ENCODE peak calls at places on chromosomes 5 and 9, in seven cellular contexts. E is fibroblast of mammary gland; Z is gastrocnemius medialis; Y is breast epithelium; N is heart right ventricle; K is activated CD8-positive, alpha-beta T cell treated with anti-CD3 and anti-CD28 coated beads for 36 hours; G is Peyer's patch. S is an unnamed sample.

GRCh38 chr5:14105717-14106435 is 37.3 kb upstream of the TRIO start:
- DNase-seq in E (peak), K (no peak), N (no peak), Y (no peak), G (no peak), Z (no peak), S (no peak)

GRCh38 chr5:124079062-124079461 is 567.1 kb downstream of the CSNK1G3 start:
- DNase-seq in E (peak), K (no peak), Y (no peak), N (no peak), G (no peak), Z (no peak), S (no peak)

GRCh38 chr5:105392122-105392709 is 1829.6 kb upstream of the NUDT12 start:
- DNase-seq in G (no peak), K (no peak), Z (no peak), E (no peak), N (no peak), Y (no peak), S (no peak)

GRCh38 chr9:133340256-133340655 is 4.3 kb upstream of the SURF6 start:
- DNase-seq in K (no peak), E (no peak), G (no peak), N (no peak), Y (no peak), Z (no peak), S (no peak)

GRCh38 chr5:146588331-146588730 is 72.3 kb upstream of the GPR151 start:
- DNase-seq in K (no peak), E (peak), N (no peak), Z (no peak), G (no peak), Y (no peak), S (no peak)

GRCh38 chr5:110463116-110463515 is 263.4 kb downstream of the TMEM232 start:
- DNase-seq in Y (no peak), G (no peak), E (no peak), Z (no peak), N (no peak), K (no peak), S (no peak)

GRCh38 chr5:134365604-134366003 is 1.4 kb downstream of the CDKL3 start:
- DNase-seq in Z (no peak), K (no peak), G (no peak), Y (no peak), N (no peak), E (no peak), S (no peak)

GRCh38 chr9:131642496-131643083 is 97.3 kb downstream of the PRRT1B start:
- DNase-seq in E (no peak), K (peak), G (no peak), Y (no peak), N (no peak), Z (no peak), S (no peak)

GRCh38 chr9:83707518-83707767 is 315 bp downstream of the UBQLN1 start:
- DNase-seq in Z (no peak), Y (no peak), N (no peak), G (no peak), K (peak), E (no peak), S (no peak)

GRCh38 chr9:27194401-27195091 is 85.5 kb downstream of the TEK start:
- DNase-seq in E (peak), N (no peak), Z (no peak), G (no peak), Y (no peak), K (no peak), S (no peak)

GRCh38 chr9:113548221-113549041 is 84.9 kb downstream of the RGS3 start:
- DNase-seq in Y (no peak), K (peak), N (peak), Z (peak), G (no peak), E (no peak), S (no peak)

GRCh38 chr9:98709968-98710965 is 1.5 kb upstream of the GABBR2 start:
- DNase-seq in Z (no peak), K (no peak), E (peak), Y (no peak), N (no peak), G (no peak), S (no peak)

GRCh38 chr9:96139592-96140251 is 162.3 kb downstream of the HSD17B3 start:
- DNase-seq in N (no peak), K (no peak), Y (no peak), Z (peak), G (no peak), E (peak), S (no peak)

GRCh38 chr5:175712681-175713085 is 54.8 kb downstream of the HRH2 start:
- DNase-seq in E (no peak), G (peak), N (no peak), Z (no peak), K (no peak), Y (no peak), S (no peak)

GRCh38 chr5:96968074-96968473 is 32.2 kb downstream of the LNPEP start:
- DNase-seq in K (no peak), Z (no peak), Y (no peak), G (no peak), N (no peak), E (peak), S (no peak)

GRCh38 chr9:121434946-121435345 is 64.7 kb downstream of the GGTA1 start:
- DNase-seq in K (no peak), Z (no peak), G (no peak), E (peak), N (no peak), Y (no peak), S (no peak)

GRCh38 chr5:34447424-34447823 is 208.7 kb upstream of the RAI14 start:
- DNase-seq in G (no peak), Y (no peak), N (no peak), K (no peak), E (no peak), Z (no peak), S (no peak)

GRCh38 chr9:23587433-23587832 is 238.6 kb downstream of the ELAVL2 start:
- DNase-seq in N (peak), E (no peak), G (no peak), Z (peak), K (no peak), Y (peak), S (no peak)

GRCh38 chr5:19401032-19401431 is 587.0 kb downstream of the CDH18 start:
- DNase-seq in K (no peak), G (no peak), Y (no peak), E (no peak), N (no peak), Z (no peak), S (no peak)

GRCh38 chr5:113166710-113167366 is 190.2 kb downstream of the DCP2 start:
- DNase-seq in K (no peak), N (no peak), E (peak), Y (no peak), Z (no peak), G (no peak), S (no peak)

GRCh38 chr5:5270958-5271605 is 131.0 kb downstream of the ADAMTS16 start:
- DNase-seq in E (peak), N (peak), Y (no peak), G (peak), Z (no peak), K (no peak), S (no peak)

GRCh38 chr5:104084896-104085295 is 522.3 kb upstream of the NUDT12 start:
- DNase-seq in K (no peak), Y (no peak), Z (no peak), N (no peak), E (no peak), G (no peak), S (no peak)

GRCh38 chr5:5422819-5423515 is 490 bp downstream of the ICE1 start:
- DNase-seq in Z (no peak), G (no peak), Y (no peak), N (no peak), K (peak), E (no peak), S (no peak)

GRCh38 chr5:75710630-75711029 is 6.6 kb downstream of the POC5 start:
- DNase-seq in Z (no peak), E (no peak), G (no peak), Y (no peak), K (no peak), N (no peak), S (no peak)

GRCh38 chr9:116042321-116042720 is 111.3 kb upstream of the PAPPA start:
- DNase-seq in K (no peak), Z (no peak), G (no peak), E (no peak), Y (no peak), N (no peak), S (no peak)

GRCh38 chr5:52893863-52894262 is 95.3 kb upstream of the ITGA2 start:
- DNase-seq in K (no peak), G (no peak), Z (no peak), E (no peak), Y (no peak), N (no peak), S (no peak)

GRCh38 chr9:114005371-114006154 is 72.5 kb downstream of the AMBP start:
- DNase-seq in K (no peak), Z (no peak), N (no peak), Y (peak), E (no peak), G (peak), S (peak)

GRCh38 chr9:77649109-77649812 is 1.1 kb upstream of the GNA14 start:
- DNase-seq in E (peak), N (no peak), Y (no peak), G (no peak), K (no peak), Z (no peak), S (no peak)

GRCh38 chr9:34929506-34930102 is 28.5 kb upstream of the PHF24 start:
- DNase-seq in K (peak), N (no peak), Z (no peak), G (no peak), Y (no peak), E (peak), S (no peak)
- TF ChIP-seq CTCF in K (peak), N (peak), Z (no peak), G (peak), Y (no peak), E (peak), S (no peak)

GRCh38 chr9:32554107-32554506 is 1.7 kb upstream of the TOPORS start:
- DNase-seq in E (peak), Y (no peak), K (no peak), N (no peak), G (no peak), Z (no peak), S (no peak)

GRCh38 chr9:32551491-32552049 is 557 bp upstream of the SMIM27 start:
- DNase-seq in Z (no peak), K (peak), N (no peak), E (peak), Y (no peak), G (peak), S (no peak)

GRCh38 chr9:32552172-32552872 is at the start of the genes SMIM27 and TOPORS:
- DNase-seq in N (peak), G (peak), E (peak), K (peak), Z (peak), Y (peak), S (peak)

GRCh38 chr9:32550609-32551490 is 1.3 kb upstream of the SMIM27 start:
- DNase-seq in G (peak), E (peak), K (peak), Y (peak), Z (peak), N (peak), S (no peak)

DNA sequence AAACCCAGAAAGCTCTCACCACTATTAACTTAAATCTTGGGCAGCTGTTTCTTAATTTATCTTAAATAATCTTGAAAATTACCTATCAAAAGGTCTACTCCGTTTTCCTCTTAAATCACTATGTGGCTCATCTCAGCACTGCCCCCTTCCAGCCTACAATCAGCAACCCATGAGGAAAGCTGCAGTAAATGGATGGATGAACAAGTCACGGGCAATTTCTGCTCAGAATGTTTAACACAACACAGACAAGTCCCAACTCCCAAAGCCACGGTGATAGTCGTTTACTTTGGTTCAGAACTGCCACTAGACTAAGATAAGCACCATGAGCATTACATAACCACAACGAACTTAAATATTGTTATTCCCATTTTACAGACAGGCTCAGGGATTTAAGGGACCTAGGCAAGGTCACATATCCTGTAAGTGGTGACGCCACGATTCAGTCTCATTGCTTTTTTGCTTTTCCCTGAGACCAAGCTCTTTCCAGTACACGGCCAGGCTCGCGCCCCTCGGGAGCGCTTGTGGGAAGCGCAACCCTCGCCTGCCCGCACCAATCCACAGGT is 2.0 kb upstream of the SMIM27 start:
- DNase-seq in Z (no peak), G (no peak), K (no peak), Y (no peak), E (peak), N (no peak), S (no peak)
- TF ChIP-seq CTCF in Z (no peak), G (no peak), K (no peak), Y (no peak), E (no peak), N (no peak), S (no peak)

DNA sequence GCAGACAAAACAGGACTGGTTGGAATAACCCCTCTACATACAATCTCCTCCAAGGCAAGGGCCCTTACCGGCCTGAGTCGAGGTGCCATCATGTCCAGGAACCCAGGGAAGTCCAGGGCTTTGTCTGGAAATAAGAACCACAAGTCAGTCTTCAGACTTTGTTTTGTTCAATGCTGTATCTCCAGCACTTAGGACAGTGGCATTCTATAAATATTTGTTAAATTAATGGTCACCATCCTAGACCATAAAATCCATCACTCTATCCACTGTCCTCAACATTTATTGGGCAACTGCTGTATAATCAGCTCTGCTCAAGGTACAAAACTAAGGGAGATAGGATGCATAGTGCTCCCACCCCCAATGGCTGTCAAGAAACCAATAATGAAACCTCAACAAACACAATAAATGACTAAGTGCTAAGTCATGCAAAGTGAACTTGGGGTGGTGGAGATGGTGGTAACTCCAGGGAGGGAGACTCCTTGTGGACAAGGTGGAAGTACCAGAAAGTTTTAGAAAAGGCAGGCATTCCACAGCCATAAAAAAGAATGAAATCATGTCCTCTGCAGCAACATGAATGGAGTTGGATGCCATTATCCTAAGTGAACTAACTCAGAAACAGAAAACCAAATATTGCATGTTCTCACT is 5.0 kb downstream of the RELL2 start:
- DNase-seq in Y (no peak), E (peak), Z (no peak), K (peak), N (no peak), G (no peak), S (no peak)
- TF ChIP-seq CTCF in Y (no peak), E (peak), Z (no peak), K (peak), N (no peak), G (no peak), S (no peak)

GRCh38 chr9:19085295-19085694 is 17.4 kb downstream of the HAUS6 start:
- DNase-seq in E (peak), Z (no peak), N (no peak), G (no peak), K (no peak), Y (no peak), S (no peak)
- TF ChIP-seq CTCF in E (peak), Z (no peak), N (peak), G (peak), K (peak), Y (peak), S (no peak)

GRCh38 chr5:44935871-44936270 is 127.1 kb downstream of the MRPS30 start:
- DNase-seq in Y (no peak), G (no peak), N (no peak), K (no peak), E (no peak), Z (no peak), S (no peak)

GRCh38 chr5:44933686-44934085 is 124.9 kb downstream of the MRPS30 start:
- DNase-seq in Y (no peak), N (no peak), E (no peak), K (no peak), G (no peak), Z (no peak), S (no peak)

GRCh38 chr5:44932922-44933585 is 124.3 kb downstream of the MRPS30 start:
- DNase-seq in G (no peak), Z (no peak), K (no peak), Y (no peak), E (no peak), N (no peak), S (no peak)

DNA sequence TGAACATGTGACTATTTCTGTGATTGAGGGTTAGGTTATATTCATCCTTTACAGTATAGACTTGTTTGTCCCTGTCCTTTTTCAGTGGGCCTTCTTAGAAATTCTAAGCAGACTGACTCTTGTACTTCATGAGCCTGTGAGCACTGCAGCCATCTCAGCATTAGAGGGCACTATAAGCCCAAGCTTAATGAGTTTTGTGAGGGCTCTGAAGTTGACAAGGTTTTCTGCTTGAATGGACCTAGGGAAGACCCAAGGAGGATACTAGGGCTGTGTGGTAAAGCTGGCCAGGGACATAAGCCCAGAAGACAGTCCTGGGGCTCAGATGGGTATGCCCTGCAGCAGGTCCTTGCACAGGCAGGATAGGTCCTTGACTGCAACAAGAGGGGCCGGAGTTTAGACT is 126.5 kb downstream of the MRPS30 start:
- DNase-seq in Y (no peak), Z (no peak), E (no peak), N (no peak), G (no peak), K (no peak), S (no peak)
- TF ChIP-seq CTCF in Y (no peak), Z (no peak), E (no peak), N (no peak), G (no peak), K (no peak), S (no peak)